ENCODE peak calls at places on chromosomes 4 and X, in nine cellular contexts. I is activated B cell treated with CpG ODN at 0.5 μM for 24 hours, V is esophagus squamous epithelium, T is cardiac muscle cell, H is right atrium auricular region, U is upper lobe of right lung, W is mammary epithelial cell, A is left ventricle myocardium inferior, Q is Peyer's patch. N is an unnamed sample.

GRCh38 chr4:151948351-151949016 is 187.7 kb upstream of the GATB start:
- DNase-seq in I (no peak), V (no peak), T (no peak), H (no peak), U (no peak), W (peak), A (no peak), Q (no peak), N (no peak)

GRCh38 chrX:84205276-84205675 is 17.3 kb upstream of the RPS6KA6 start:
- DNase-seq in I (no peak), V (no peak), T (no peak), H (no peak), U (no peak), W (no peak), A (no peak), Q (no peak), N (no peak)

GRCh38 chr4:105709081-105709450 is 482 bp downstream of the GSTCD start:
- DNase-seq in I (no peak), V (no peak), T (peak), H (no peak), U (no peak), W (peak), A (no peak), Q (no peak), N (no peak)

GRCh38 chrX:143648705-143649104 is 12.8 kb upstream of the SLITRK4 start:
- DNase-seq in I (no peak), V (no peak), T (no peak), H (no peak), U (no peak), W (no peak), A (no peak), Q (no peak), N (no peak)

GRCh38 chr4:176359590-176359989 is 39.8 kb downstream of the SPCS3 start:
- DNase-seq in I (no peak), V (no peak), T (no peak), H (no peak), U (no peak), W (no peak), A (no peak), Q (no peak), N (no peak)

GRCh38 chr4:37715889-37716402 is 29.8 kb upstream of the RELL1 start:
- DNase-seq in I (no peak), V (no peak), T (no peak), H (no peak), U (no peak), W (peak), A (no peak), Q (peak), N (no peak)

GRCh38 chrX:17788956-17789562 is 51.8 kb downstream of the SCML1 start:
- DNase-seq in I (no peak), V (no peak), T (no peak), H (no peak), U (no peak), W (peak), A (no peak), Q (no peak), N (no peak)

GRCh38 chrX:27591938-27592337 is 1.8 kb downstream of the DCAF8L2 start:
- DNase-seq in I (no peak), V (no peak), T (no peak), H (no peak), U (no peak), W (no peak), A (no peak), Q (no peak), N (no peak)

GRCh38 chr4:10278071-10278470 is 161.5 kb upstream of the WDR1 start:
- DNase-seq in I (no peak), V (no peak), T (no peak), H (no peak), U (no peak), W (no peak), A (no peak), Q (no peak), N (no peak)

GRCh38 chr4:108492816-108493595 is 127.4 kb upstream of the RPL34 start:
- DNase-seq in I (no peak), V (no peak), T (peak), H (no peak), U (no peak), W (peak), A (no peak), Q (peak), N (no peak)

GRCh38 chrX:32788936-32789335 is 422.4 kb downstream of the DMD start:
- DNase-seq in I (no peak), V (no peak), T (no peak), H (no peak), U (no peak), W (no peak), A (no peak), Q (no peak), N (no peak)

GRCh38 chrX:68354869-68355628 is 78.2 kb downstream of the OPHN1 start:
- DNase-seq in I (no peak), V (no peak), T (no peak), H (no peak), U (no peak), W (no peak), A (no peak), Q (no peak), N (no peak)

GRCh38 chr4:158462611-158463010 is 59.1 kb upstream of the RXFP1 start:
- DNase-seq in I (no peak), V (no peak), T (no peak), H (no peak), U (no peak), W (peak), A (no peak), Q (no peak), N (no peak)
- TF ChIP-seq CTCF in I (no peak), V (no peak), T (no peak), H (no peak), U (no peak), W (no peak), A (no peak), Q (no peak), N (no peak)

GRCh38 chr4:2412885-2413716 is 5.3 kb downstream of the ZFYVE28 start:
- DNase-seq in I (peak), V (peak), T (peak), H (peak), U (peak), W (peak), A (peak), Q (peak), N (peak)
- TF ChIP-seq CTCF in I (no peak), V (peak), T (peak), H (peak), U (peak), W (peak), A (peak), Q (peak), N (peak)

GRCh38 chr4:42656986-42657792 is at the start of gene ATP8A1:
- DNase-seq in I (peak), V (peak), T (peak), H (peak), U (peak), W (peak), A (peak), Q (peak), N (peak)
- TF ChIP-seq CTCF in I (no peak), V (peak), T (peak), H (no peak), U (no peak), W (no peak), A (no peak), Q (peak), N (no peak)

DNA sequence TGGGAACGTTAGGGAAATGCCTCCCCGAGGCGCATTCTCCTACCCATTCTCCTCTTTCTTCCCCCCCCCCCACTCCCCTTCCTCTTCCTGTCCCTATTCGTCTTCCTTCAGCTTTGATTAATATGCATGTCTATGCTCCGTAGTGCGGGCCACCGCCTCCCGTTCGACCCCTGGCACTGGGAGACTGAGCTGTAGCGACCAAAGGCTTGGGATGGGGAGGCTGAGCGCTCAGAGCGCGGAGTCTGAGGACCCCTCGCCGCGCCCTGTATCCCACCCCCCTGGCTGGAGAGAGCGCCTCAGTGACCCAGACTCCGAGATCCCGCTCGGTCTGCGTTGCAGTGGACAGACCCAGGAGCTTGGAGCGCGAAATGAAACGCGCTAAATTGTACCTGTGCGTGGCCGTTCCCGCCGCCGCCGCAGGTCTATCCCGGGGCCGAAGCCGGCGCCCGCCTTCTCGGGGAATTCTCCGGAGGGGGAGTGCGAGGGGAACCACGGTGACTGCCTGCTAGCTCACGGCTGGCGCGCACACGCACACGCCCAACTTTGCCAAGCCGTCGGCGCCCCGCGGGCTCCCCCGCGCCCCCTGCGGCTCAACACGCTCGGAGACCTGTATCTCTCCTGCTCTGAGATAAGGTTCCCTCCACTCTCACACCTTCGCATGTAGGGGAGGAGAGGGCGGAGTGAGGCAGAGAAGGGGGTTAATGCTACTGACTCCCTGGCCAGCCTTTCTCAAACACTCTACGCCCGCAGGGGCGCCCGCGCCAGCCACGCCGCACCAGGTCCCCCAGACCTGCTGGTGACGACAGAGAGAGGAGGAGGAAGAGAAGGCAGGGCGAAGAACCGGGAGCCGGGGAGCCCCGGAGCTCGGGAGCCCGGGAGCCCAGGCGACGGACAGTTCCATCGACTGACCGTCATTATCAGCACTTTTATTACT is 1.5 kb upstream of the PTCHD1 start:
- DNase-seq in I (no peak), V (no peak), T (peak), H (no peak), U (no peak), W (no peak), A (no peak), Q (no peak), N (no peak)
- TF ChIP-seq CTCF in I (no peak), V (no peak), T (no peak), H (no peak), U (no peak), W (no peak), A (no peak), Q (no peak), N (no peak)

GRCh38 chr4:154549894-154550790 is at the start of gene PLRG1:
- DNase-seq in I (peak), V (peak), T (peak), H (peak), U (peak), W (peak), A (peak), Q (peak), N (peak)
- TF ChIP-seq CTCF in I (no peak), V (peak), T (no peak), H (peak), U (peak), W (peak), A (peak), Q (peak), N (no peak)

N was measured in CD14-positive monocyte.